ENCODE peak calls at places on chromosomes 13 and 19, in nine cellular contexts. U, M, I, O, P, D, E, N and G are unnamed samples.

GRCh38 chr19:18650048-18650435 is 13.2 kb downstream of the KLHL26 start:
- DNase-seq in M (no peak), U (no peak), E (no peak), D (no peak), N (no peak), P (peak), O (no peak), I (no peak), G (peak)

GRCh38 chr19:56145698-56146097 is 4.6 kb downstream of the ZNF444 start:
- DNase-seq in N (no peak), U (no peak), D (no peak), O (no peak), I (no peak), E (no peak), P (no peak), M (no peak), G (no peak)

GRCh38 chr19:547836-548720 is 4.2 kb downstream of the GZMM start:
- DNase-seq in D (no peak), O (no peak), M (no peak), I (no peak), U (no peak), P (no peak), N (no peak), E (no peak), G (no peak)

GRCh38 chr19:14375055-14375581 is 6.1 kb upstream of the ADGRE5 start:
- DNase-seq in D (peak), I (no peak), U (no peak), M (no peak), O (no peak), N (no peak), P (no peak), E (peak), G (no peak)

GRCh38 chr13:27953671-27954405 is 15.3 kb downstream of the CDX2 start:
- DNase-seq in O (no peak), I (peak), N (peak), D (peak), E (peak), M (peak), P (peak), U (no peak), G (peak)

GRCh38 chr13:111361046-111361872 is 40.8 kb downstream of the TEX29 start:
- DNase-seq in D (peak), O (no peak), E (no peak), U (no peak), M (no peak), I (no peak), P (no peak), N (no peak), G (no peak)

GRCh38 chr13:77325371-77325941 is 1.4 kb downstream of the MYCBP2 start:
- DNase-seq in P (no peak), U (no peak), E (no peak), M (no peak), O (no peak), I (no peak), N (peak), D (no peak), G (no peak)

GRCh38 chr19:16383584-16384161 is 59.0 kb downstream of the KLF2 start:
- DNase-seq in O (no peak), E (no peak), M (no peak), I (no peak), D (no peak), U (no peak), P (no peak), N (no peak), G (no peak)

GRCh38 chr19:41706741-41707501 is 1.5 kb upstream of the CEACAM5 start:
- DNase-seq in D (peak), I (no peak), U (peak), O (peak), E (peak), M (peak), P (no peak), N (peak), G (no peak)

GRCh38 chr13:42333613-42334328 is 61.8 kb downstream of the AKAP11 start:
- DNase-seq in E (no peak), I (no peak), P (no peak), O (no peak), M (peak), N (no peak), D (no peak), U (no peak), G (no peak)

GRCh38 chr13:67224148-67224846 is 5.8 kb downstream of the PCDH9 start:
- DNase-seq in D (peak), O (no peak), E (peak), N (peak), I (peak), P (peak), U (peak), M (peak), G (peak)

GRCh38 chr13:51494151-51494550 is 41.3 kb upstream of the INTS6 start:
- DNase-seq in I (no peak), U (no peak), N (no peak), O (no peak), E (no peak), P (no peak), D (no peak), M (no peak), G (no peak)

GRCh38 chr13:114124921-114125320 is 7.5 kb downstream of the RASA3 start:
- DNase-seq in U (no peak), M (no peak), P (no peak), N (no peak), D (no peak), E (no peak), O (no peak), I (no peak), G (no peak)

GRCh38 chr19:44623080-44623479 is 9.7 kb downstream of the IGSF23 start:
- DNase-seq in O (no peak), E (peak), D (no peak), P (no peak), N (no peak), U (no peak), M (no peak), I (no peak), G (no peak)

GRCh38 chr13:113005076-113005865 is 36.3 kb downstream of the MCF2L start:
- DNase-seq in P (no peak), I (no peak), N (no peak), O (no peak), E (no peak), M (no peak), U (no peak), D (no peak), G (no peak)

GRCh38 chr13:45242070-45242469 is 41.2 kb upstream of the KCTD4 start:
- DNase-seq in U (no peak), D (no peak), O (no peak), M (peak), I (no peak), P (no peak), N (peak), E (no peak), G (no peak)

GRCh38 chr19:38090561-38090960 is 133.5 kb downstream of the DPF1 start:
- DNase-seq in I (no peak), U (no peak), O (no peak), D (no peak), N (no peak), E (no peak), M (no peak), P (no peak), G (no peak)

GRCh38 chr13:99691552-99691951 is 190.3 kb downstream of the TM9SF2 start:
- DNase-seq in O (no peak), U (no peak), E (no peak), D (no peak), P (no peak), N (no peak), I (no peak), M (no peak), G (no peak)

GRCh38 chr19:1292419-1293151 is 6.9 kb downstream of the EFNA2 start:
- DNase-seq in M (no peak), I (no peak), P (no peak), E (no peak), U (no peak), D (no peak), N (no peak), O (no peak), G (no peak)

GRCh38 chr13:70844391-70845108 is 736.3 kb upstream of the KLHL1 start:
- DNase-seq in E (no peak), O (no peak), N (no peak), M (no peak), D (peak), I (no peak), P (no peak), U (no peak), G (no peak)

GRCh38 chr13:78382946-78383542 is 220.3 kb downstream of the POU4F1 start:
- DNase-seq in I (no peak), O (no peak), U (no peak), E (no peak), M (no peak), N (no peak), D (no peak), P (no peak), G (no peak)

GRCh38 chr13:68696907-68697306 is 1410.7 kb upstream of the ATXN8OS start:
- DNase-seq in P (no peak), D (no peak), M (no peak), I (no peak), E (no peak), O (no peak), U (no peak), N (no peak), G (no peak)

GRCh38 chr19:51365211-51366049 is 758 bp downstream of the ETFB start:
- DNase-seq in M (peak), P (no peak), N (no peak), U (no peak), D (peak), O (no peak), E (peak), I (no peak), G (peak)

GRCh38 chr13:41763772-41764171 is 197.1 kb downstream of the VWA8 start:
- DNase-seq in E (no peak), U (no peak), O (no peak), I (no peak), M (no peak), N (no peak), D (no peak), P (no peak), G (no peak)

GRCh38 chr13:47334173-47334572 is 437.3 kb upstream of the HTR2A start:
- DNase-seq in I (peak), U (no peak), M (no peak), D (no peak), O (no peak), N (no peak), E (no peak), P (no peak), G (no peak)

GRCh38 chr19:28508666-28509065 is 704.3 kb downstream of the UQCRFS1 start:
- DNase-seq in N (no peak), P (no peak), I (no peak), E (no peak), O (no peak), M (no peak), U (no peak), D (no peak), G (no peak)

GRCh38 chr13:37540228-37540627 is 58.3 kb downstream of the POSTN start:
- DNase-seq in D (no peak), M (no peak), E (no peak), I (no peak), P (no peak), U (no peak), N (no peak), O (no peak), G (no peak)

GRCh38 chr19:18287836-18288772 is 6.7 kb upstream of the JUND start:
- DNase-seq in I (no peak), D (no peak), M (no peak), E (no peak), U (no peak), O (no peak), N (no peak), P (no peak), G (no peak)

GRCh38 chr13:114078501-114079451 is 53.6 kb downstream of the RASA3 start:
- DNase-seq in N (no peak), I (peak), E (peak), M (no peak), D (peak), P (peak), O (no peak), U (no peak), G (no peak)

GRCh38 chr19:54478677-54479266 is 5.7 kb upstream of the CDC42EP5 start:
- DNase-seq in O (no peak), M (peak), N (peak), E (no peak), D (no peak), U (no peak), P (no peak), I (no peak), G (no peak)

GRCh38 chr13:23579072-23579885 is 9.1 kb downstream of the TNFRSF19 start:
- DNase-seq in O (no peak), E (peak), D (peak), N (peak), P (peak), U (peak), I (peak), M (peak), G (peak)

GRCh38 chr19:19599190-19599535 is 19.3 kb downstream of the PBX4 start:
- DNase-seq in O (no peak), M (no peak), E (no peak), U (no peak), P (no peak), I (no peak), N (no peak), D (no peak), G (no peak)

GRCh38 chr13:32116210-32116609 is 84.6 kb downstream of the FRY start:
- DNase-seq in U (no peak), P (no peak), O (no peak), I (no peak), N (no peak), M (no peak), E (no peak), D (no peak), G (no peak)

GRCh38 chr13:48542581-48543341 is 9.9 kb upstream of the RCBTB2 start:
- DNase-seq in M (no peak), I (peak), P (peak), N (no peak), E (peak), D (peak), U (no peak), O (no peak), G (no peak)

GRCh38 chr13:113041293-113041690 is 64.3 kb upstream of the F7 start:
- DNase-seq in P (no peak), O (no peak), E (no peak), D (no peak), N (no peak), M (no peak), I (no peak), U (no peak), G (no peak)

GRCh38 chr13:21871302-21871862 is 200.5 kb downstream of the FGF9 start:
- DNase-seq in U (no peak), D (no peak), N (no peak), M (no peak), P (no peak), O (no peak), E (peak), I (no peak), G (no peak)

GRCh38 chr13:106919638-106920037 is 351.7 kb upstream of the ARGLU1 start:
- DNase-seq in N (no peak), D (no peak), U (no peak), P (no peak), E (peak), O (no peak), M (no peak), I (no peak), G (no peak)
- TF ChIP-seq EP300 in N (no peak), D (no peak), U (no peak), P (no peak), E (peak), O (no peak), M (no peak), I (no peak), G (no peak)

GRCh38 chr13:94007072-94007471 is 472.4 kb downstream of the DCT start:
- DNase-seq in D (no peak), O (no peak), U (no peak), M (no peak), P (no peak), I (no peak), N (no peak), E (no peak), G (no peak)
- H3K4me3 ChIP-seq in D (no peak), O (no peak), U (no peak), M (no peak), P (no peak), I (no peak), N (no peak), E (no peak), G (no peak)

DNA sequence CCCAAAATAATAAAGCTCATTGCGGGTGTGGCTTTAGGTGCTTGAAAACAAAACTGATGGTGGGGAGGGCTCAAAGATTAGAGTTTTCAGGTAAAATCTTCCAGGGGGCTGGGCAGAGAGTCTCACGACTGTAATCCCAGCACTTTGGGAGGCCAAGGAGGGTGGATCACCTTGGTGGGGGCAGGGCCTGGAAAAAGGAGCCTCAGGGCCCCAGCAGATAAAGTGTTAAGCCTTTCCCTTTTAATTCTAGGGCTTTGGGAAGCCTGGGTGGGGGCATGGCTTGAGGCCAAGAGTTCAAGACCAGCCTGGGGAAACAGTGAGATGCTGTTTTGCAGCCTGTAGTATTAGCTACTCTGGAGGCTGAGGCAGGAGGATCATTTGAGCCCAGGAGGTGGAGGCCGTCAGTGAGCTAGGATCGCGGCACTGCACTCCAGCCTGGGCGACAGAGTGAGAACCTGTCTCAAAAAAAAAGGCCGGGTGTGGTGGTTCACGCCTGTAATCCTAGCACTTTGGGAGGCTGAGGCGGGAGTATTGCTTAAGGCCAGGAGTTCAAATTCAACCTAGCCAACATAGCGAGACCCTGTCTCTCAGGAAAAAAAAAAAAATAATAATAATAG is 1.7 kb downstream of the IRGQ start:
- DNase-seq in U (no peak), O (no peak), D (no peak), E (no peak), M (no peak), N (no peak), P (no peak), I (no peak), G (no peak)
- TF ChIP-seq EP300 in U (no peak), O (no peak), D (no peak), E (no peak), M (no peak), N (no peak), P (no peak), I (no peak), G (no peak)

GRCh38 chr19:10270616-10271394 is at the start of gene ICAM1:
- DNase-seq in U (no peak), P (peak), O (no peak), I (peak), N (peak), D (peak), M (no peak), E (peak), G (peak)

GRCh38 chr19:10268077-10268476 is 2.8 kb upstream of the ICAM1 start:
- DNase-seq in N (no peak), M (no peak), O (no peak), U (no peak), E (peak), I (no peak), P (no peak), D (no peak), G (no peak)

GRCh38 chr19:10270180-10270615 is 722 bp upstream of the ICAM1 start:
- DNase-seq in E (peak), P (peak), I (peak), O (no peak), N (peak), M (no peak), D (peak), U (no peak), G (peak)

GRCh38 chr19:10271543-10272086 is 695 bp downstream of the ICAM1 start:
- DNase-seq in O (no peak), E (peak), D (no peak), M (no peak), I (no peak), U (no peak), N (peak), P (peak), G (no peak)

GRCh38 chr19:10269333-10270179 is 1.4 kb upstream of the ICAM1 start:
- DNase-seq in O (no peak), N (peak), I (peak), D (peak), U (no peak), M (peak), P (peak), E (peak), G (peak)
- H3K4me3 ChIP-seq in O (peak), N (peak), I (peak), D (peak), U (peak), M (peak), P (peak), E (peak), G (peak)

DNA sequence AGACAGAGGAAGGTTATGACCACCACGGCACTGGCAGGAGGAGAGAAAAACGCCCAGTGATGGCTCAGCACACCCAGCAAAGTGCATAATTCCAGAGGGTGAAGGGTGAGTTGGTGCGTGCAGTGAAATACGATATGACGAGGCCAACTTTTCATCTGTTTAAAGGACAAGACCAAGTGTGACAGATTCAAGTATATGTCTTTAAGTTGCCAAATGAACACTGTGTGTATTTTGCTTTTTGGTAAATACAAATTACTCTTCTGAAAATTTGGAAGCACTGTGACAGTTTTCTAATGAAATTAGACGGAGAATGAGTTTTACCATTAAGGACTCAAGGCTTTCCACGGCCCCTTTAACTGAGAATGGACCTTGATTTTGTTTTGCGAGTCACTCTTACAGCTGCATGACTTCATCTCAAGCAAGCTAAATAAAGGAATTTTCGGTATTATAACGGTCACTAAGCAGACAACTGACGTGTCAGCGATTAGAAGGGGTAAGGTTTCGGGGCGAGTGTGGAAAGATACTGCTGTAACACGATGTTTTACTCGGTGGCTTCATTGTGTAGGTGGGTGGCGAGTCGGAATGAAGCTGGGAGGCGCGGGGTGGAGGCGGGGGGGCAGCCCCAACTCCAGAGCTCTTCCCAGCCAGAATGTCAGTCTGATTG is 22.8 kb downstream of the COL4A2 start:
- DNase-seq in O (no peak), E (no peak), I (no peak), N (no peak), U (no peak), P (no peak), M (no peak), D (no peak), G (no peak)
- TF ChIP-seq EP300 in O (no peak), E (no peak), I (no peak), N (no peak), U (no peak), P (no peak), M (no peak), D (no peak), G (no peak)